ENCODE peak calls at places on chromosomes 16 and 17, in ten cellular contexts. D is fibroblast of the aortic adventitia, G is BJ, H is non-pigmented ciliary epithelial cell, O is astrocyte of the cerebellum, W is MM.1S, M is GM12878, S is HuH-7, X is Ammon's horn, Q is mesothelial cell of epicardium. Z is an unnamed sample.
A peak's percentile ranks its signal among the peaks of the same experiment; 100 is the strongest.

GRCh38 chr16:3554351-3554928 is 22.8 kb downstream of the NLRC3 start:
- DNase-seq in S (no peak), W (no peak), Q (no peak), M (no peak), D (no peak), X (no peak), H (no peak), G (no peak), O (no peak), Z (no peak)

GRCh38 chr16:12229759-12230594 is 253.4 kb downstream of the SNX29 start:
- DNase-seq in G (peak; percentile 77), H (no peak), Q (no peak), W (no peak), M (no peak), S (no peak), D (peak; percentile 31), X (peak; percentile 20), O (no peak), Z (no peak)

GRCh38 chr16:84643180-84643583 is 5.1 kb upstream of the KLHL36 start:
- DNase-seq in X (no peak), Q (no peak), H (peak; percentile 47), O (peak; percentile 80), M (no peak), G (peak; percentile 90), S (no peak), D (peak; percentile 97), W (no peak), Z (no peak)

GRCh38 chr17:14306602-14307001 is 5.7 kb downstream of the HS3ST3B1 start:
- DNase-seq in H (no peak), S (no peak), G (no peak), Q (no peak), O (no peak), X (no peak), W (no peak), M (no peak), D (peak; percentile 60), Z (no peak)

GRCh38 chr16:70789231-70789926 is 11.6 kb downstream of the VAC14 start:
- DNase-seq in X (no peak), Q (no peak), M (no peak), O (no peak), W (no peak), D (peak; percentile 92), H (no peak), S (no peak), G (no peak), Z (no peak)

GRCh38 chr16:14399397-14400284 is 230.4 kb downstream of the PARN start:
- DNase-seq in W (peak; percentile 33), Q (no peak), G (peak; percentile 59), D (peak; percentile 78), H (peak; percentile 22), O (peak; percentile 83), X (no peak), M (peak; percentile 60), S (peak; percentile 47), Z (no peak)

GRCh38 chr16:21100447-21100846 is 50.2 kb downstream of the DNAH3 start:
- DNase-seq in S (no peak), H (no peak), D (peak; percentile 48), X (no peak), G (no peak), M (no peak), W (no peak), O (peak; percentile 59), Q (no peak), Z (no peak)

GRCh38 chr17:14325618-14326167 is 24.8 kb downstream of the HS3ST3B1 start:
- DNase-seq in M (no peak), D (no peak), X (no peak), S (no peak), H (no peak), Q (no peak), G (no peak), W (no peak), O (no peak), Z (no peak)

GRCh38 chr16:74586948-74587347 is 20.0 kb downstream of the GLG1 start:
- DNase-seq in G (no peak), D (no peak), W (no peak), S (no peak), O (no peak), H (no peak), X (no peak), Q (no peak), M (no peak), Z (no peak)

GRCh38 chr16:53704445-53704813 is 473 bp downstream of the FTO start:
- DNase-seq in W (no peak), X (no peak), H (no peak), Q (no peak), M (no peak), D (no peak), G (no peak), O (no peak), S (no peak), Z (no peak)

GRCh38 chr16:77289331-77289809 is 90.2 kb downstream of the SYCE1L start:
- DNase-seq in X (no peak), W (no peak), H (peak; percentile 75), D (peak; percentile 89), M (no peak), O (peak; percentile 4), G (no peak), Q (no peak), S (no peak), Z (no peak)

Z was measured in GM13976.